ENCODE peak calls at places on chromosomes 3 and 15, in four cellular contexts. C is WTC11, E is ovary, O is coronary artery. I is an unnamed sample.
A peak's percentile ranks its signal among the peaks of the same experiment; 100 is the strongest.

GRCh38 chr3:197501879-197502620 is 53.7 kb downstream of the BDH1 start:
- DNase-seq in C (peak; percentile 81), E (no peak), O (no peak), I (peak; percentile 91)

GRCh38 chr3:184766555-184767261 is 45.3 kb upstream of the VPS8 start:
- DNase-seq in C (no peak), E (no peak), O (no peak), I (no peak)

GRCh38 chr15:58357529-58358476 is 74.0 kb upstream of the LIPC start:
- DNase-seq in C (no peak), E (no peak), O (no peak), I (peak; percentile 63)

GRCh38 chr15:99727733-99728132 is 5.5 kb downstream of the LYSMD4 start:
- DNase-seq in C (no peak), E (no peak), O (no peak), I (no peak)

GRCh38 chr15:76932090-76932966 is 779 bp downstream of the RCN2 start:
- DNase-seq in C (no peak), E (no peak), O (no peak), I (no peak)

GRCh38 chr3:17115186-17115585 is 230.4 kb downstream of the PLCL2 start:
- DNase-seq in C (no peak), E (no peak), O (no peak), I (no peak)

GRCh38 chr15:77607111-77607893 is 25.4 kb downstream of the LINGO1 start:
- DNase-seq in C (no peak), E (no peak), O (peak; percentile 85), I (peak; percentile 72)

GRCh38 chr3:109018828-109019227 is 65.1 kb upstream of the GUCA1C start:
- DNase-seq in C (peak; percentile 17), E (no peak), O (no peak), I (peak; percentile 63)

GRCh38 chr3:88031543-88032148 is 27.2 kb downstream of the CGGBP1 start:
- DNase-seq in C (no peak), E (no peak), O (no peak), I (no peak)

GRCh38 chr3:102926618-102927017 is 491.8 kb downstream of the ZPLD1 start:
- DNase-seq in C (no peak), E (no peak), O (no peak), I (peak; percentile 76)

GRCh38 chr15:40339621-40339945 is 1.2 kb downstream of the CCDC9B start:
- DNase-seq in C (no peak), E (no peak), O (no peak), I (no peak)

GRCh38 chr15:31206386-31207174 is 105.1 kb upstream of the TRPM1 start:
- DNase-seq in C (no peak), E (no peak), O (no peak), I (no peak)

GRCh38 chr3:121916189-121916588 is 22.0 kb downstream of the SLC15A2 start:
- DNase-seq in C (no peak), E (no peak), O (no peak), I (no peak)

GRCh38 chr3:167032267-167032876 is 347.7 kb downstream of the ZBBX start:
- DNase-seq in C (no peak), E (no peak), O (no peak), I (no peak)

GRCh38 chr3:163362154-163362553 is 1716.1 kb downstream of the SI start:
- DNase-seq in C (no peak), E (no peak), O (no peak), I (no peak)

GRCh38 chr3:183809209-183809608 is 16.2 kb downstream of the MAP6D1 start:
- DNase-seq in C (no peak), E (no peak), O (no peak), I (no peak)

GRCh38 chr3:12828751-12829150 is 12.6 kb downstream of the RPL32 start:
- DNase-seq in C (no peak), E (no peak), O (no peak), I (no peak)

GRCh38 chr3:18345015-18345367 is 80.1 kb downstream of the SATB1 start:
- DNase-seq in C (no peak), E (no peak), O (no peak), I (peak; percentile 37)

GRCh38 chr3:32569540-32570425 is 875 bp downstream of the DYNC1LI1 start:
- DNase-seq in C (peak; percentile 94), E (peak; percentile 39), O (peak; percentile 82), I (peak; percentile 95)

GRCh38 chr15:83285979-83286553 is 1.6 kb upstream of the BNC1 start:
- DNase-seq in C (no peak), E (no peak), O (no peak), I (no peak)

GRCh38 chr3:102053375-102053989 is 204.2 kb downstream of the NFKBIZ start:
- DNase-seq in C (no peak), E (no peak), O (no peak), I (no peak)

GRCh38 chr3:77655421-77655820 is 615.5 kb downstream of the ROBO2 start:
- DNase-seq in C (no peak), E (no peak), O (no peak), I (no peak)

GRCh38 chr3:84600703-84601225 is 358.0 kb upstream of the CADM2 start:
- DNase-seq in C (no peak), E (no peak), O (no peak), I (no peak)

GRCh38 chr3:32551087-32551486 is 19.6 kb downstream of the DYNC1LI1 start:
- DNase-seq in C (no peak), E (no peak), O (no peak), I (no peak)

GRCh38 chr3:171970301-171970788 is 69.0 kb upstream of the FNDC3B start:
- DNase-seq in C (no peak), E (no peak), O (no peak), I (no peak)

GRCh38 chr15:37107071-37107753 is 6.9 kb upstream of the MEIS2 start:
- DNase-seq in C (no peak), E (no peak), O (no peak), I (peak; percentile 82)

GRCh38 chr3:23663246-23663645 is 142.5 kb upstream of the UBE2E1 start:
- DNase-seq in C (no peak), E (no peak), O (no peak), I (no peak)

GRCh38 chr3:57876632-57877031 is 120.5 kb downstream of the SLMAP start:
- DNase-seq in C (no peak), E (no peak), O (no peak), I (no peak)

GRCh38 chr15:85019815-85020590 is 38.3 kb downstream of the PDE8A start:
- DNase-seq in C (no peak), E (no peak), O (no peak), I (no peak)

GRCh38 chr3:100900671-100901070 is 92.5 kb downstream of the ABI3BP start:
- DNase-seq in C (no peak), E (no peak), O (no peak), I (no peak)

GRCh38 chr15:78007965-78008886 is 69.3 kb downstream of the TBC1D2B start:
- DNase-seq in C (no peak), E (peak; percentile 88), O (no peak), I (peak; percentile 36)

GRCh38 chr3:124700880-124701684 is 29.2 kb upstream of the UMPS start:
- DNase-seq in C (peak; percentile 18), E (no peak), O (no peak), I (peak; percentile 67)

GRCh38 chr3:108404409-108404808 is 106.0 kb downstream of the MYH15 start:
- DNase-seq in C (no peak), E (no peak), O (no peak), I (no peak)

GRCh38 chr3:48500656-48501055 is 3.3 kb downstream of the SHISA5 start:
- DNase-seq in C (no peak), E (no peak), O (no peak), I (no peak)

GRCh38 chr15:92693922-92694331 is 38.4 kb upstream of the FAM174B start:
- DNase-seq in C (peak; percentile 71), E (no peak), O (no peak), I (peak; percentile 90)
- TF ChIP-seq CTCF in C (no peak), E (no peak), O (no peak), I (peak; percentile 83)

DNA sequence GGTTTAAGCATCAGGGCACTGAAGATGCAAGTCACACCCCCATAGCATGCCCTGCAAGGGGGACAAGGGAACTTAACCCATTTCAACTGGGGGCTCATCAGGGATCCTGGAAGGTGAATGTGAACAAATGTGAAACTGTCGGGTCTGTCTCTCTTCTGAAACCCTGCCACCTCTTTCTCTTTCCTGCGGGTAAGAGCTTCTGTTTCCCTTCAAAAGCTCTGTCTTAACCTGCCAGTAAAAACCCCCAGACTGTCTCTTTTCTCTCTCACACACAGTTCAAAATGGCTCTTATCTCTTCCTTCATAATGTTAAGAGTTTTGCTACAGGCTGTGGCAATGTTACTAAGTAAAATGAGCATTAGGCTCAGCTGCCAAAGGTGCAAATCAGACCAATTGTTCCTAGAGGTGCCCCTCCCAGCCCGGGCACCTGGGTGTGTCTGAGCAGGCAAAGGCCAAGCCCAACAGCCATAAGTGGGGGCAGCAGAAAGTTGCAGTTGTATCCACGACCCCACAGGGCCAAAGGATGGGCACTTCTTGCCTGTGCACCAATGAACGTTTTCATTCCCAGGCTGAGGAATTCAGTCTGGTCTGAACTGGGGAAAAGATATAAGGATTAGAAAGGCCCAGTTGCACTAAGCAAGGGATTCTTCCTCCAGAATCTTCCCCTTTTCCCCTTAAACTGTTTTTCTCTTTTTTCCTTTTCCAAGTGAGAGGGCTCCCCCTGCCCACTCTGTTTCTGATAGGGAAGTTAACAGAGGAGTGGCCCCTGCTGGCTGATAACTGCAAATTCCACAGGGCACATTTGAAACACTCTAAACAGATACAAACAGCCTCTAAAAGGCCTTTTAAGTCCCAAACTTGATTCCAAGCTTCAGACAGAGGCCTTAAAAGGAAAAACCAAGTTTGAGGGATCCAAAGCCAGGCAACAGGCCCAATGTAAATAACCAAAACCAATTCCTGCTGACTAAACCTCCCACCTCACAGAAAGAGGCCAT is 113.8 kb upstream of the EPHA6 start:
- DNase-seq in C (peak; percentile 29), E (no peak), O (no peak), I (peak; percentile 73)
- TF ChIP-seq CTCF in C (peak; percentile 34), E (no peak), O (no peak), I (peak; percentile 80)

GRCh38 chr15:88982946-88983342 is 69.8 kb upstream of the MFGE8 start:
- DNase-seq in C (no peak), E (no peak), O (no peak), I (peak; percentile 74)
- TF ChIP-seq CTCF in C (no peak), E (no peak), O (no peak), I (no peak)

GRCh38 chr3:141049681-141050080 is 1.5 kb upstream of the SPSB4 start:
- DNase-seq in C (peak; percentile 46), E (no peak), O (no peak), I (peak; percentile 70)
- TF ChIP-seq CTCF in C (peak; percentile 38), E (no peak), O (no peak), I (peak; percentile 75)

GRCh38 chr15:34213690-34214089 is 3.8 kb upstream of the KATNBL1 start:
- DNase-seq in C (no peak), E (no peak), O (no peak), I (no peak)
- TF ChIP-seq CTCF in C (no peak), E (no peak), O (no peak), I (peak; percentile 55)

DNA sequence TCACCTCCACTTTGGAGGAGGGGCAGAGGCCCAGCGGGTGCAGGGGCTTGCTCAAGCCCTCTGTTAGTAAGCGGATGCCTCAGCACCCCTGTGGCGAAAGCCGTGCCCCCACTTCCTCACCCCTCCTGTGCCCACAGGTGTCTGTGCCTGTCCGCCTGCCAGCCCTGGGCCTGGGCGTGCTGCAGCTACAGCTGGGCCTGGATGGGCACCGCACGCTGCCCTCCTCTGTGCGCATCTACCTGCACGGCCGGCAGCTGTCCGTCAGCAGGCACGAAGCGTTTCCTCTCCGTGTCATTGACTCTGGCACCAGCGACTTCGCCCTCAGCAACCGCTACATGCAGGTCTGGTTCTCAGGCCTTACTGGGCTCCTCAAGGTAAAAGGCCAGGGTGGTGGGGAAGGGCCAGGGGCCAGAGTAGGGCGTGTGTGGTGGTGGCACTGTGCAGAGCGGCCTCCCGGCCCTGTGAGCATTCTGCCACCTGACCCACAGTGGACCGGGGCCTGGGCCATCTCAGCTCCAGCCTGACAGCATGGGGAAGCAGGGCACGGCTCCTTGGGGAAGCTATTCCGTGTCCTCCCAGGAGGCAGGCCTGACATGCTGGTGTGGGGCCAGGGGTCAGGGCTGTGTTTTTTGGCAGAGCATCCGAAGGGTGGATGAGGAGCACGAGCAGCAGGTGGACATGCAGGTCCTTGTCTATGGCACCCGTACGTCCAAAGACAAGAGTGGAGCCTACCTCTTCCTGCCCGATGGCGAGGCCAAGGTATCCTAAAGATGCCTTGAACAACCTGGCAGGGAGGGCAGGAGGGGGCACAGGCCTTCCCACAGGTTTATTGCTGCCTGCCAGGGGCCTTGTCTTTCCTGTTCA is 9.0 kb downstream of the MAN2A2 start:
- DNase-seq in C (no peak), E (no peak), O (no peak), I (no peak)
- TF ChIP-seq CTCF in C (no peak), E (no peak), O (no peak), I (no peak)